ENCODE peak calls at places on chromosomes 7 and 10, in eight cellular contexts. One of them, this sample, is unnamed.

GRCh38 chr10:102302611-102303010 is 57.3 kb downstream of the GBF1 start:
- DNase-seq in suprapubic skin: no peak
- DNase-seq in left colon: no peak
- DNase-seq in GDM1: no peak
- DNase-seq in Calu3: no peak
- DNase-seq in NCI-H774: no peak
- DNase-seq in iPS-NIHi11: no peak
- DNase-seq in cardiac fibroblast: peak; percentile 53
- DNase-seq in this sample: no peak

GRCh38 chr7:100602889-100603696 is 930 bp downstream of the PCOLCE start:
- DNase-seq in left colon: peak; percentile 45
- DNase-seq in NCI-H774: no peak
- DNase-seq in cardiac fibroblast: peak; percentile 90
- DNase-seq in GDM1: no peak
- DNase-seq in iPS-NIHi11: peak; percentile 76
- DNase-seq in suprapubic skin: peak; percentile 89
- DNase-seq in Calu3: no peak
- DNase-seq in this sample: peak; percentile 74

GRCh38 chr7:155829796-155830470 is 17.7 kb upstream of the SHH start:
- DNase-seq in iPS-NIHi11: no peak
- DNase-seq in Calu3: no peak
- DNase-seq in GDM1: no peak
- DNase-seq in suprapubic skin: no peak
- DNase-seq in left colon: no peak
- DNase-seq in NCI-H774: no peak
- DNase-seq in cardiac fibroblast: no peak
- DNase-seq in this sample: no peak

GRCh38 chr7:97457054-97457453 is 274.8 kb upstream of the TAC1 start:
- DNase-seq in cardiac fibroblast: no peak
- DNase-seq in suprapubic skin: no peak
- DNase-seq in iPS-NIHi11: no peak
- DNase-seq in left colon: no peak
- DNase-seq in NCI-H774: no peak
- DNase-seq in GDM1: no peak
- DNase-seq in Calu3: no peak
- DNase-seq in this sample: no peak

GRCh38 chr7:75617634-75618234 is 121.0 kb downstream of the HIP1 start:
- DNase-seq in iPS-NIHi11: no peak
- DNase-seq in cardiac fibroblast: peak; percentile 79
- DNase-seq in left colon: peak; percentile 21
- DNase-seq in Calu3: no peak
- DNase-seq in NCI-H774: no peak
- DNase-seq in GDM1: peak; percentile 93
- DNase-seq in suprapubic skin: peak; percentile 78
- DNase-seq in this sample: no peak

GRCh38 chr10:102334106-102334505 is 61.4 kb upstream of the NFKB2 start:
- DNase-seq in cardiac fibroblast: peak; percentile 79
- DNase-seq in Calu3: no peak
- DNase-seq in suprapubic skin: no peak
- DNase-seq in NCI-H774: no peak
- DNase-seq in GDM1: no peak
- DNase-seq in left colon: no peak
- DNase-seq in iPS-NIHi11: no peak
- DNase-seq in this sample: no peak

GRCh38 chr7:10708447-10708846 is 265.2 kb upstream of the PHF14 start:
- DNase-seq in cardiac fibroblast: no peak
- DNase-seq in suprapubic skin: no peak
- DNase-seq in NCI-H774: no peak
- DNase-seq in Calu3: peak; percentile 48
- DNase-seq in GDM1: peak; percentile 44
- DNase-seq in left colon: no peak
- DNase-seq in iPS-NIHi11: peak; percentile 50
- DNase-seq in this sample: no peak

GRCh38 chr7:25028370-25028971 is 48.5 kb upstream of the OSBPL3 start:
- DNase-seq in iPS-NIHi11: no peak
- DNase-seq in cardiac fibroblast: peak; percentile 84
- DNase-seq in suprapubic skin: no peak
- DNase-seq in left colon: no peak
- DNase-seq in NCI-H774: no peak
- DNase-seq in Calu3: peak; percentile 68
- DNase-seq in GDM1: no peak
- DNase-seq in this sample: peak; percentile 52

GRCh38 chr10:76311752-76312699 is 880.6 kb downstream of the LRMDA start:
- DNase-seq in NCI-H774: no peak
- DNase-seq in iPS-NIHi11: peak; percentile 71
- DNase-seq in GDM1: peak; percentile 13
- DNase-seq in cardiac fibroblast: peak; percentile 24
- DNase-seq in left colon: peak; percentile 19
- DNase-seq in Calu3: no peak
- DNase-seq in suprapubic skin: no peak
- DNase-seq in this sample: no peak

GRCh38 chr7:85068796-85069195 is 118.1 kb downstream of the SEMA3D start:
- DNase-seq in cardiac fibroblast: peak; percentile 68
- DNase-seq in GDM1: no peak
- DNase-seq in suprapubic skin: no peak
- DNase-seq in left colon: no peak
- DNase-seq in NCI-H774: no peak
- DNase-seq in iPS-NIHi11: no peak
- DNase-seq in Calu3: no peak
- DNase-seq in this sample: peak; percentile 62

GRCh38 chr10:84693006-84693405 is 364.6 kb downstream of the CCSER2 start:
- DNase-seq in Calu3: no peak
- DNase-seq in cardiac fibroblast: no peak
- DNase-seq in iPS-NIHi11: no peak
- DNase-seq in GDM1: no peak
- DNase-seq in left colon: no peak
- DNase-seq in suprapubic skin: no peak
- DNase-seq in NCI-H774: no peak
- DNase-seq in this sample: no peak

GRCh38 chr7:73681031-73681430 is 2.2 kb downstream of the DNAJC30 start:
- DNase-seq in iPS-NIHi11: no peak
- DNase-seq in NCI-H774: no peak
- DNase-seq in Calu3: no peak
- DNase-seq in suprapubic skin: no peak
- DNase-seq in left colon: no peak
- DNase-seq in cardiac fibroblast: peak; percentile 34
- DNase-seq in GDM1: no peak
- DNase-seq in this sample: peak; percentile 15

GRCh38 chr10:110863361-110863760 is 8.4 kb upstream of the PDCD4 start:
- DNase-seq in NCI-H774: no peak
- DNase-seq in GDM1: no peak
- DNase-seq in suprapubic skin: no peak
- DNase-seq in cardiac fibroblast: no peak
- DNase-seq in Calu3: no peak
- DNase-seq in iPS-NIHi11: no peak
- DNase-seq in left colon: no peak
- DNase-seq in this sample: no peak

GRCh38 chr10:52128056-52128683 is 185.9 kb upstream of the DKK1 start:
- DNase-seq in left colon: no peak
- DNase-seq in cardiac fibroblast: no peak
- DNase-seq in iPS-NIHi11: peak; percentile 37
- DNase-seq in NCI-H774: no peak
- DNase-seq in suprapubic skin: no peak
- DNase-seq in GDM1: no peak
- DNase-seq in Calu3: no peak
- DNase-seq in this sample: no peak

GRCh38 chr7:55438085-55438764 is 73.1 kb downstream of the LANCL2 start:
- DNase-seq in iPS-NIHi11: peak; percentile 12
- DNase-seq in GDM1: no peak
- DNase-seq in left colon: no peak
- DNase-seq in cardiac fibroblast: no peak
- DNase-seq in NCI-H774: peak; percentile 85
- DNase-seq in Calu3: no peak
- DNase-seq in suprapubic skin: no peak
- DNase-seq in this sample: no peak

GRCh38 chr7:87574630-87575029 is 26.1 kb downstream of the ABCB1 start:
- DNase-seq in suprapubic skin: no peak
- DNase-seq in Calu3: no peak
- DNase-seq in left colon: no peak
- DNase-seq in cardiac fibroblast: no peak
- DNase-seq in GDM1: no peak
- DNase-seq in NCI-H774: no peak
- DNase-seq in iPS-NIHi11: no peak
- DNase-seq in this sample: no peak

GRCh38 chr7:29950480-29950879 is 39.1 kb downstream of the SCRN1 start:
- DNase-seq in cardiac fibroblast: no peak
- DNase-seq in suprapubic skin: no peak
- DNase-seq in NCI-H774: no peak
- DNase-seq in Calu3: no peak
- DNase-seq in iPS-NIHi11: no peak
- DNase-seq in left colon: no peak
- DNase-seq in GDM1: no peak
- DNase-seq in this sample: no peak

GRCh38 chr7:97078023-97078988 is 39.2 kb upstream of the SDHAF3 start:
- DNase-seq in cardiac fibroblast: no peak
- DNase-seq in GDM1: no peak
- DNase-seq in NCI-H774: no peak
- DNase-seq in left colon: no peak
- DNase-seq in Calu3: no peak
- DNase-seq in iPS-NIHi11: no peak
- DNase-seq in suprapubic skin: no peak
- DNase-seq in this sample: no peak

GRCh38 chr10:13990392-13990805 is 340.3 kb downstream of the FRMD4A start:
- DNase-seq in suprapubic skin: no peak
- DNase-seq in cardiac fibroblast: peak; percentile 58
- DNase-seq in NCI-H774: no peak
- DNase-seq in Calu3: no peak
- DNase-seq in GDM1: no peak
- DNase-seq in iPS-NIHi11: no peak
- DNase-seq in left colon: no peak
- DNase-seq in this sample: no peak

GRCh38 chr10:30763933-30764332 is 134.4 kb upstream of the LYZL2 start:
- DNase-seq in suprapubic skin: no peak
- DNase-seq in iPS-NIHi11: no peak
- DNase-seq in GDM1: peak; percentile 44
- DNase-seq in left colon: peak; percentile 28
- DNase-seq in NCI-H774: no peak
- DNase-seq in Calu3: no peak
- DNase-seq in cardiac fibroblast: no peak
- DNase-seq in this sample: no peak